ENCODE peak calls at places on chromosome 3, in four cellular contexts. One of them, this sample, is unnamed.

GRCh38 chr3:179415377-179415776 is 35.9 kb downstream of the GNB4 start:
- DNase-seq in Peyer's patch: no peak
- DNase-seq in esophagus muscularis mucosa: no peak
- DNase-seq in esophagus squamous epithelium: no peak
- DNase-seq in this sample: no peak

GRCh38 chr3:24477090-24477656 is 17.5 kb downstream of the THRB start:
- DNase-seq in Peyer's patch: no peak
- DNase-seq in esophagus muscularis mucosa: no peak
- DNase-seq in esophagus squamous epithelium: no peak
- DNase-seq in this sample: no peak

GRCh38 chr3:94615275-94616065 is 552.6 kb downstream of the NSUN3 start:
- DNase-seq in Peyer's patch: no peak
- DNase-seq in esophagus muscularis mucosa: no peak
- DNase-seq in esophagus squamous epithelium: no peak
- DNase-seq in this sample: no peak

GRCh38 chr3:111338059-111338698 is 203.8 kb upstream of the CD96 start:
- DNase-seq in Peyer's patch: no peak
- DNase-seq in esophagus muscularis mucosa: no peak
- DNase-seq in esophagus squamous epithelium: no peak
- DNase-seq in this sample: peak; percentile 73

GRCh38 chr3:39447637-39448483 is 19.6 kb upstream of the MOBP start:
- DNase-seq in Peyer's patch: peak; percentile 65
- DNase-seq in esophagus muscularis mucosa: no peak
- DNase-seq in esophagus squamous epithelium: peak; percentile 4
- DNase-seq in this sample: peak; percentile 69

GRCh38 chr3:49386056-49386756 is 25.6 kb downstream of the RHOA start:
- DNase-seq in Peyer's patch: no peak
- DNase-seq in esophagus muscularis mucosa: no peak
- DNase-seq in esophagus squamous epithelium: no peak
- DNase-seq in this sample: no peak

GRCh38 chr3:99713440-99713839 is 75.0 kb downstream of the COL8A1 start:
- DNase-seq in Peyer's patch: no peak
- DNase-seq in esophagus muscularis mucosa: no peak
- DNase-seq in esophagus squamous epithelium: no peak
- DNase-seq in this sample: no peak

GRCh38 chr3:129616713-129617112 is 10.2 kb upstream of the PLXND1 start:
- DNase-seq in Peyer's patch: no peak
- DNase-seq in esophagus muscularis mucosa: no peak
- DNase-seq in esophagus squamous epithelium: no peak
- DNase-seq in this sample: no peak

GRCh38 chr3:9808345-9809037 is 1.6 kb upstream of the TTLL3 start:
- DNase-seq in Peyer's patch: peak; percentile 52
- DNase-seq in esophagus muscularis mucosa: no peak
- DNase-seq in esophagus squamous epithelium: no peak
- DNase-seq in this sample: no peak

GRCh38 chr3:151796105-151796705 is 17.7 kb upstream of the AADAC start:
- DNase-seq in Peyer's patch: no peak
- DNase-seq in esophagus muscularis mucosa: no peak
- DNase-seq in esophagus squamous epithelium: no peak
- DNase-seq in this sample: no peak

GRCh38 chr3:10883478-10884234 is 67.6 kb downstream of the SLC6A11 start:
- DNase-seq in Peyer's patch: no peak
- DNase-seq in esophagus muscularis mucosa: no peak
- DNase-seq in esophagus squamous epithelium: no peak
- DNase-seq in this sample: no peak

GRCh38 chr3:72482589-72483249 is 365.5 kb downstream of the SHQ1 start:
- DNase-seq in Peyer's patch: peak; percentile 32
- DNase-seq in esophagus muscularis mucosa: peak; percentile 96
- DNase-seq in esophagus squamous epithelium: peak; percentile 18
- DNase-seq in this sample: peak; percentile 69

GRCh38 chr3:173411288-173412064 is 13.9 kb downstream of the NLGN1 start:
- DNase-seq in Peyer's patch: no peak
- DNase-seq in esophagus muscularis mucosa: no peak
- DNase-seq in esophagus squamous epithelium: no peak
- DNase-seq in this sample: no peak

GRCh38 chr3:190989213-190989612 is 126.7 kb upstream of the GMNC start:
- DNase-seq in Peyer's patch: no peak
- DNase-seq in esophagus muscularis mucosa: no peak
- DNase-seq in esophagus squamous epithelium: no peak
- DNase-seq in this sample: no peak

GRCh38 chr3:11917051-11917450 is 70.4 kb upstream of the TAMM41 start:
- DNase-seq in Peyer's patch: no peak
- DNase-seq in esophagus muscularis mucosa: no peak
- DNase-seq in esophagus squamous epithelium: no peak
- DNase-seq in this sample: no peak

GRCh38 chr3:191136347-191136746 is 62.7 kb upstream of the OSTN start:
- DNase-seq in Peyer's patch: no peak
- DNase-seq in esophagus muscularis mucosa: no peak
- DNase-seq in esophagus squamous epithelium: no peak
- DNase-seq in this sample: no peak

GRCh38 chr3:49329201-49329600 is 10.7 kb downstream of the USP4 start:
- DNase-seq in Peyer's patch: no peak
- DNase-seq in esophagus muscularis mucosa: no peak
- DNase-seq in esophagus squamous epithelium: no peak
- DNase-seq in this sample: no peak

GRCh38 chr3:81663114-81663513 is 98.3 kb downstream of the GBE1 start:
- DNase-seq in Peyer's patch: no peak
- DNase-seq in esophagus muscularis mucosa: no peak
- DNase-seq in esophagus squamous epithelium: no peak
- DNase-seq in this sample: no peak

GRCh38 chr3:43236008-43236407 is 50.3 kb upstream of the SNRK start:
- DNase-seq in Peyer's patch: no peak
- DNase-seq in esophagus muscularis mucosa: no peak
- DNase-seq in esophagus squamous epithelium: no peak
- DNase-seq in this sample: no peak

GRCh38 chr3:41881233-41881821 is 80.6 kb downstream of the ULK4 start:
- DNase-seq in Peyer's patch: no peak
- DNase-seq in esophagus muscularis mucosa: no peak
- DNase-seq in esophagus squamous epithelium: no peak
- DNase-seq in this sample: no peak

GRCh38 chr3:187741403-187742350 is 3.6 kb downstream of the BCL6 start:
- DNase-seq in Peyer's patch: peak; percentile 72
- DNase-seq in esophagus muscularis mucosa: no peak
- DNase-seq in esophagus squamous epithelium: no peak
- DNase-seq in this sample: peak; percentile 72

GRCh38 chr3:134049676-134050075 is 20.0 kb upstream of the SLCO2A1 start:
- DNase-seq in Peyer's patch: no peak
- DNase-seq in esophagus muscularis mucosa: no peak
- DNase-seq in esophagus squamous epithelium: no peak
- DNase-seq in this sample: no peak

GRCh38 chr3:104460477-104461406 is 906.0 kb upstream of the ALCAM start:
- DNase-seq in Peyer's patch: no peak
- DNase-seq in esophagus muscularis mucosa: no peak
- DNase-seq in esophagus squamous epithelium: no peak
- DNase-seq in this sample: no peak

GRCh38 chr3:46858996-46859710 is 4.1 kb downstream of the MYL3 start:
- DNase-seq in Peyer's patch: no peak
- DNase-seq in esophagus muscularis mucosa: no peak
- DNase-seq in esophagus squamous epithelium: no peak
- DNase-seq in this sample: no peak

GRCh38 chr3:16455001-16455400 is 58.5 kb downstream of the RFTN1 start:
- DNase-seq in Peyer's patch: no peak
- DNase-seq in esophagus muscularis mucosa: no peak
- DNase-seq in esophagus squamous epithelium: no peak
- DNase-seq in this sample: no peak

GRCh38 chr3:126108689-126109075 is 24.8 kb upstream of the SLC41A3 start:
- DNase-seq in Peyer's patch: no peak
- DNase-seq in esophagus muscularis mucosa: no peak
- DNase-seq in esophagus squamous epithelium: no peak
- DNase-seq in this sample: no peak

GRCh38 chr3:140303875-140304274 is 368.9 kb downstream of the CLSTN2 start:
- DNase-seq in Peyer's patch: no peak
- DNase-seq in esophagus muscularis mucosa: no peak
- DNase-seq in esophagus squamous epithelium: no peak
- DNase-seq in this sample: no peak

GRCh38 chr3:3177861-3178497 is 1.5 kb downstream of the CRBN start:
- DNase-seq in Peyer's patch: no peak
- DNase-seq in esophagus muscularis mucosa: no peak
- DNase-seq in esophagus squamous epithelium: no peak
- DNase-seq in this sample: no peak

GRCh38 chr3:170751083-170751893 is 118.7 kb downstream of the RPL22L1 start:
- DNase-seq in Peyer's patch: no peak
- DNase-seq in esophagus muscularis mucosa: no peak
- DNase-seq in esophagus squamous epithelium: no peak
- DNase-seq in this sample: peak; percentile 60

GRCh38 chr3:99471353-99472323 is 166.8 kb upstream of the COL8A1 start:
- DNase-seq in Peyer's patch: no peak
- DNase-seq in esophagus muscularis mucosa: no peak
- DNase-seq in esophagus squamous epithelium: no peak
- DNase-seq in this sample: no peak

GRCh38 chr3:94787734-94788133 is 724.9 kb downstream of the NSUN3 start:
- DNase-seq in Peyer's patch: no peak
- DNase-seq in esophagus muscularis mucosa: no peak
- DNase-seq in esophagus squamous epithelium: no peak
- DNase-seq in this sample: no peak

GRCh38 chr3:186290791-186291190 is 71.2 kb downstream of the DGKG start:
- DNase-seq in Peyer's patch: no peak
- DNase-seq in esophagus muscularis mucosa: no peak
- DNase-seq in esophagus squamous epithelium: no peak
- DNase-seq in this sample: no peak

GRCh38 chr3:188323067-188323842 is 169.3 kb downstream of the LPP start:
- DNase-seq in Peyer's patch: no peak
- DNase-seq in esophagus muscularis mucosa: no peak
- DNase-seq in esophagus squamous epithelium: no peak
- DNase-seq in this sample: no peak

GRCh38 chr3:51968175-51968681 is 974 bp upstream of the PCBP4 start:
- DNase-seq in Peyer's patch: no peak
- DNase-seq in esophagus muscularis mucosa: no peak
- DNase-seq in esophagus squamous epithelium: no peak
- DNase-seq in this sample: no peak

GRCh38 chr3:66442254-66443249 is 58.3 kb downstream of the LRIG1 start:
- DNase-seq in Peyer's patch: no peak
- DNase-seq in esophagus muscularis mucosa: no peak
- DNase-seq in esophagus squamous epithelium: no peak
- DNase-seq in this sample: peak; percentile 81

GRCh38 chr3:104437891-104438290 is 928.8 kb upstream of the ALCAM start:
- DNase-seq in Peyer's patch: no peak
- DNase-seq in esophagus muscularis mucosa: no peak
- DNase-seq in esophagus squamous epithelium: no peak
- DNase-seq in this sample: no peak

GRCh38 chr3:157333551-157333991 is 103.1 kb upstream of the PTX3 start:
- DNase-seq in Peyer's patch: no peak
- DNase-seq in esophagus muscularis mucosa: no peak
- DNase-seq in esophagus squamous epithelium: no peak
- DNase-seq in this sample: no peak

GRCh38 chr3:58490860-58491501 is 915 bp upstream of the KCTD6 start:
- DNase-seq in Peyer's patch: no peak
- DNase-seq in esophagus muscularis mucosa: no peak
- DNase-seq in esophagus squamous epithelium: no peak
- DNase-seq in this sample: no peak

GRCh38 chr3:54139630-54140029 is 17.3 kb downstream of the CACNA2D3 start:
- DNase-seq in Peyer's patch: no peak
- DNase-seq in esophagus muscularis mucosa: no peak
- DNase-seq in esophagus squamous epithelium: no peak
- DNase-seq in this sample: no peak
- TF ChIP-seq POLR2A in Peyer's patch: no peak
- TF ChIP-seq POLR2A in esophagus muscularis mucosa: no peak
- TF ChIP-seq POLR2A in esophagus squamous epithelium: no peak
- TF ChIP-seq POLR2A in this sample: no peak

GRCh38 chr3:28328188-28329151 is 20.1 kb upstream of the ZCWPW2 start:
- DNase-seq in Peyer's patch: no peak
- DNase-seq in esophagus muscularis mucosa: no peak
- DNase-seq in esophagus squamous epithelium: no peak
- DNase-seq in this sample: no peak
- TF ChIP-seq CTCF in Peyer's patch: peak; percentile 70
- TF ChIP-seq CTCF in esophagus muscularis mucosa: peak; percentile 78
- TF ChIP-seq CTCF in esophagus squamous epithelium: peak; percentile 51
- TF ChIP-seq CTCF in this sample: no peak

GRCh38 chr3:37058117-37058516 is 64.8 kb downstream of the MLH1 start:
- DNase-seq in Peyer's patch: no peak
- DNase-seq in esophagus muscularis mucosa: no peak
- DNase-seq in esophagus squamous epithelium: no peak
- DNase-seq in this sample: no peak

GRCh38 chr3:37054370-37054769 is 61.1 kb downstream of the MLH1 start:
- DNase-seq in Peyer's patch: no peak
- DNase-seq in esophagus muscularis mucosa: no peak
- DNase-seq in esophagus squamous epithelium: no peak
- DNase-seq in this sample: no peak

GRCh38 chr3:37053337-37053736 is 60.0 kb downstream of the MLH1 start:
- DNase-seq in Peyer's patch: no peak
- DNase-seq in esophagus muscularis mucosa: no peak
- DNase-seq in esophagus squamous epithelium: no peak
- DNase-seq in this sample: no peak

GRCh38 chr3:37053753-37054152 is 60.4 kb downstream of the MLH1 start:
- DNase-seq in Peyer's patch: no peak
- DNase-seq in esophagus muscularis mucosa: no peak
- DNase-seq in esophagus squamous epithelium: no peak
- DNase-seq in this sample: no peak

DNA sequence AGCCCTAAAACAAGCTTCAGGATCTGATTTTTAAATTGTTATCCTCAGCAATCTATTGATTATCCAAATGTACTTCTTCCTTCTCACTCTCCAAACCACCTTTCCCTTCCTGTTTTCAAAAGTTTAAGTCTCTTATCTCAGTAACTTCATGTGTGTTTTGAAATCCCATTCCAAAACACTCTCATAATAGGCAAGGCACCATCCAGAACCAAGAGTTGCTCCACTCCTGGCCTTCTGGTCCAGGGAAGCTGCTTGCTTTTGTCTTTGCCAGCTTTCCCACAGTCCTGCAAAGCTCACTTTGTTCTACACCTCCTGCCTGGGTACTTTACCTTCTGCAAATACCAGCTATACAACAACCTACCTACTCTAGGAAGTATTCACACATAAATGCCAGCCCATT is 63.5 kb downstream of the MLH1 start:
- DNase-seq in Peyer's patch: no peak
- DNase-seq in esophagus muscularis mucosa: no peak
- DNase-seq in esophagus squamous epithelium: no peak
- DNase-seq in this sample: no peak
- H3K4me3 ChIP-seq in Peyer's patch: no peak overlapping the region
- H3K4me3 ChIP-seq in esophagus muscularis mucosa: no peak overlapping the region
- H3K4me3 ChIP-seq in esophagus squamous epithelium: no peak overlapping the region
- H3K4me3 ChIP-seq in this sample: no peak overlapping the region

DNA sequence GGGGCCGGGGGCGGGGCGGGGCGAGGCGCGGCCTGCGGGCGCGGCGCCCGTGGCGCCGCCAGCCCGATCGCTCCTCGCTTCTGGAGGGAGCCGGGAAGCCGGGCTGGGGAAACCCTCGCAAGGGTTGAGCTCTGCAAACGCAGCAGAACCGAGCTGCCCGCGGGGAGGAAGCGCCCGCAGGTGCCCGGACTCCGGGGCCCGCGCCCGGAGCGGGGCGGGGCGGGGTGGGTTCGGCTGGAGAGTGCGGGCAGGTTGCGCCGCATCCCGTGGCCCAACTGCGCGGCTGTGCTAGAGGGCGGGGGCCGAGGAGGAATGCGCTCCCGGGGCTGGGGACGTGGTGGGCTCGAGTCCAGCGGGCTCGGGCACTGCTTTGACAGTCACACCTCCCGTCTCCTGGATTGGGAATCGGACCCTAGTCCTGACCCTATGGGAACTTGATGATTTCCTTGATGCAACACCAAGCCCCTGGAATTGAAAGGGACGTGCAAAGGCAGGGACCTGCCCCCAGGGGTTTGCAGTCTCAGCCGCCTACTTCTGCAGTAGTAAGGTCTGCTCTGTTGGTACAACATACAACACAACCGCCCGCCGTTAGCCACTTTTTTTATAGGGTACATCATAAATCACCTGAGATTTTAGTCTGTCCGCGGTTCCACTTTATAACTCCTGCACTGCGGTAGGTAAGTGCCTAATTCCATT is 34.3 kb downstream of the ZBTB38 start:
- DNase-seq in Peyer's patch: peak; percentile 68
- DNase-seq in esophagus muscularis mucosa: no peak
- DNase-seq in esophagus squamous epithelium: no peak
- DNase-seq in this sample: peak; percentile 67
- TF ChIP-seq POLR2A in Peyer's patch: peak; percentile 18
- TF ChIP-seq POLR2A in esophagus muscularis mucosa: no peak
- TF ChIP-seq POLR2A in esophagus squamous epithelium: peak; percentile 3
- TF ChIP-seq POLR2A in this sample: no peak